ENCODE peak calls at places on chromosomes 5 and 9, in ten cellular contexts. P is transverse colon, H is psoas muscle, L is coronary artery, X is body of pancreas, J is brain microvascular endothelial cell, D is mammary epithelial cell, Z is epithelial cell of esophagus, T is lung, V is left ventricle myocardium inferior. M is an unnamed sample.

GRCh38 chr9:115411993-115412452 is 294.1 kb upstream of the TNC start:
- DNase-seq in Z (peak; percentile 23), X (no peak), P (no peak), J (no peak), L (no peak), H (no peak), D (no peak), T (no peak), V (no peak), M (no peak)

GRCh38 chr5:114789773-114790402 is 379.8 kb downstream of the TRIM36 start:
- DNase-seq in P (no peak), H (no peak), J (no peak), L (no peak), Z (peak; percentile 54), X (no peak), T (no peak), V (no peak), D (peak; percentile 9), M (peak; percentile 44)

GRCh38 chr9:115098226-115098965 is 19.6 kb downstream of the TNC start:
- DNase-seq in H (no peak), P (no peak), L (no peak), T (no peak), Z (no peak), J (no peak), X (no peak), D (no peak), V (no peak), M (no peak)

GRCh38 chr9:84054341-84055010 is 73.9 kb downstream of the RMI1 start:
- DNase-seq in H (peak; percentile 58), T (no peak), Z (no peak), D (no peak), X (no peak), V (no peak), J (peak; percentile 13), P (no peak), L (no peak), M (no peak)

GRCh38 chr9:117672397-117672796 is 31.8 kb upstream of the TLR4 start:
- DNase-seq in T (no peak), V (no peak), P (no peak), L (no peak), X (no peak), Z (peak; percentile 11), H (no peak), D (peak; percentile 83), J (peak; percentile 56), M (peak; percentile 96)

GRCh38 chr9:935348-935965 is 41.0 kb upstream of the DMRT3 start:
- DNase-seq in J (no peak), L (no peak), P (no peak), T (peak; percentile 49), V (no peak), Z (peak; percentile 93), X (no peak), D (peak; percentile 17), H (no peak), M (no peak)

GRCh38 chr9:129080608-129081387 is at the start of gene DOLPP1:
- DNase-seq in H (peak; percentile 100), L (peak; percentile 99), X (peak; percentile 99), Z (peak; percentile 100), P (peak; percentile 99), T (peak; percentile 99), J (peak; percentile 99), V (peak; percentile 99), D (peak; percentile 100), M (peak; percentile 99)

GRCh38 chr5:169450464-169450863 is 133.1 kb upstream of the SPDL1 start:
- DNase-seq in Z (peak; percentile 34), L (no peak), T (no peak), H (no peak), P (no peak), X (no peak), D (peak; percentile 8), J (no peak), V (no peak), M (peak; percentile 47)

GRCh38 chr9:98766548-98766947 is 29.8 kb downstream of the ANKS6 start:
- DNase-seq in V (no peak), L (no peak), T (no peak), Z (peak; percentile 74), J (no peak), X (no peak), H (no peak), P (no peak), D (no peak), M (peak; percentile 12)

GRCh38 chr9:98768344-98768743 is 28.0 kb downstream of the ANKS6 start:
- DNase-seq in H (no peak), P (no peak), D (no peak), T (no peak), Z (no peak), X (no peak), V (no peak), L (no peak), J (no peak), M (no peak)

GRCh38 chr9:98767196-98767595 is 29.2 kb downstream of the ANKS6 start:
- DNase-seq in X (no peak), H (no peak), L (no peak), V (no peak), Z (no peak), T (no peak), D (no peak), J (no peak), P (no peak), M (no peak)

GRCh38 chr9:98765276-98765675 is 31.1 kb downstream of the ANKS6 start:
- DNase-seq in X (no peak), T (no peak), L (no peak), D (peak; percentile 32), V (no peak), P (no peak), Z (peak; percentile 61), J (no peak), H (no peak), M (no peak)

DNA sequence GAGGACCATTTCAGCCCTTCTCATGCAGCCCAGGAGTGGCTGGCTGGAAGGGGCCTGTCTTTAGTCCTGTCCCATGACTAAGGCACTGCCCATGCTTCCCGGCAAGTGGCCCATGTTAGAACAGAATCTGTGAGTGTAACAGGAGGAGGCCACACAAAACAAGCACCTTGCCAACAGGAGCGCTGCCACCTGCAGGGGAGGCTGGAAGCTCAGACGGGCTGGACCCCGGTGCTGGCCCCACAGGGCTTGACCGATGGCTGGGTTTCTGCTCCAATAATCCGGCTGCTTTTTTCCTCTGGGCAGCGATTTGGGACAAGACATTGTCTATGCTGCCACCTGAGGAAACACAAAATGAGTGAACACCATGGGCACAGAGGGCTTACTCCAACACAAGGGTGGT is 28.4 kb downstream of the ANKS6 start:
- DNase-seq in H (no peak), T (no peak), J (no peak), X (no peak), V (no peak), D (no peak), L (no peak), Z (no peak), P (no peak), M (no peak)
- TF ChIP-seq CTCF in H (no peak), T (no peak), J (no peak), X (no peak), V (no peak), D (no peak), L (no peak), Z (no peak), P (no peak), M (no peak)

GRCh38 chr9:95005276-95006141 is 279.0 kb downstream of the AOPEP start:
- DNase-seq in Z (peak; percentile 35), V (no peak), H (no peak), D (peak; percentile 38), P (no peak), J (no peak), T (no peak), X (peak; percentile 34), L (no peak), M (peak; percentile 43)

GRCh38 chr9:95009459-95009858 is 283.0 kb downstream of the AOPEP start:
- DNase-seq in H (no peak), X (no peak), P (no peak), V (no peak), L (no peak), D (peak; percentile 46), T (no peak), Z (peak; percentile 32), J (no peak), M (no peak)

GRCh38 chr9:95004452-95005275 is 278.2 kb downstream of the AOPEP start:
- DNase-seq in Z (peak; percentile 68), P (peak; percentile 76), T (no peak), D (peak; percentile 34), L (no peak), X (peak; percentile 73), H (peak; percentile 75), V (peak; percentile 68), J (no peak), M (no peak)

GRCh38 chr9:95008151-95008771 is 281.8 kb downstream of the AOPEP start:
- DNase-seq in J (no peak), X (no peak), T (no peak), P (peak; percentile 38), V (no peak), H (peak; percentile 46), D (peak; percentile 53), Z (peak; percentile 60), L (no peak), M (peak; percentile 61)

GRCh38 chr9:95007470-95007869 is 281.0 kb downstream of the AOPEP start:
- DNase-seq in X (no peak), Z (peak; percentile 52), L (no peak), H (no peak), T (no peak), P (no peak), J (no peak), D (peak; percentile 76), V (no peak), M (peak; percentile 78)
- H3K4me3 ChIP-seq in X (peak overlapping the region; percentile 27), Z (peak overlapping the region; percentile 86), L (peak overlapping the region; percentile 96), H (peak overlapping the region; percentile 86), T (no peak overlapping the region), P (no peak overlapping the region), J (peak overlapping the region; percentile 76), D (peak overlapping the region; percentile 42), V (peak overlapping the region; percentile 85), M (peak overlapping the region; percentile 80)

DNA sequence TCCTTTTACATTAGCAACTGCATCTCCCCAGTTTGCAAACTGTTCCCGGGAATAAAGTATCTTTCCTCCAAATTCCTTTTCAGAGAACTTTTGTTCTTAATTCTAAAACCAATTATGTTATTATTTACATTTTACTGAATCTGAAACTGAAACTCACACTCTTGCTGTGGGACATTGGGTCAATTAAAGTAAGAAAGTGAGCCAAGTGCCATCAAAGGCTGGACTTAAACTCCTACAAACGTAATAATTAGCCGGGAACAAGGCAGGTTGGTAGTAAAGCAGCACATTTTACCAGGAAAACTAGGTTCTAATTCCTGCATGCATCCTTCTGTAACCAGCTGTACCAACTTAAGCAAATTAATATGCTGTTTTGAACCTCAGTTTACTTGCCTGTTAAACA is 328.2 kb upstream of the ZNF462 start:
- DNase-seq in X (no peak), Z (no peak), P (no peak), V (no peak), T (no peak), D (no peak), J (no peak), H (no peak), L (no peak), M (no peak)
- TF ChIP-seq CTCF in X (no peak), Z (no peak), P (no peak), V (no peak), T (no peak), D (no peak), J (no peak), H (no peak), L (no peak), M (no peak)

GRCh38 chr5:177133119-177133844 is at the start of gene NSD1:
- DNase-seq in L (peak; percentile 84), D (peak; percentile 57), X (peak; percentile 82), V (peak; percentile 89), P (peak; percentile 89), Z (peak; percentile 65), J (peak; percentile 49), H (peak; percentile 95), T (peak; percentile 90), M (peak; percentile 79)

GRCh38 chr5:177131352-177131710 is 2.2 kb upstream of the NSD1 start:
- DNase-seq in T (no peak), L (no peak), J (no peak), H (no peak), V (no peak), P (no peak), D (no peak), Z (no peak), X (no peak), M (no peak)

GRCh38 chr5:177131711-177132503 is 1.7 kb upstream of the NSD1 start:
- DNase-seq in V (peak; percentile 26), J (no peak), D (no peak), H (peak; percentile 67), X (no peak), P (no peak), L (peak; percentile 73), T (no peak), Z (no peak), M (no peak)

GRCh38 chr5:177133845-177134652 is 476 bp downstream of the NSD1 start:
- DNase-seq in P (peak; percentile 55), J (no peak), D (peak; percentile 54), H (peak; percentile 69), L (no peak), Z (peak; percentile 39), X (peak; percentile 61), T (peak; percentile 45), V (peak; percentile 52), M (peak; percentile 48)

GRCh38 chr5:177132504-177133118 is 962 bp upstream of the NSD1 start:
- DNase-seq in P (no peak), T (no peak), D (no peak), V (no peak), Z (peak; percentile 10), L (peak; percentile 79), H (peak; percentile 69), J (no peak), X (no peak), M (no peak)
- H3K4me3 ChIP-seq in P (peak overlapping the region; percentile 9), T (peak overlapping the region; percentile 93), D (no peak overlapping the region), V (peak overlapping the region; percentile 74), Z (no peak overlapping the region), L (peak overlapping the region; percentile 85), H (peak overlapping the region; percentile 93), J (peak overlapping the region; percentile 66), X (no peak overlapping the region), M (no peak overlapping the region)